ENCODE peak calls at places on chromosomes 13 and 19, in eight cellular contexts. F, R, T, C, O, Q, I and K are unnamed samples.

GRCh38 chr13:46756977-46757376 is 40.0 kb downstream of the ESD start:
- DNase-seq in T (no peak), C (no peak), F (no peak), I (no peak), O (no peak), R (no peak), Q (no peak), K (no peak)

GRCh38 chr19:20423381-20424207 is 142.0 kb downstream of the ZNF737 start:
- DNase-seq in F (peak; percentile 1), R (peak; percentile 54), I (peak; percentile 50), O (peak; percentile 37), Q (peak; percentile 81), C (peak; percentile 34), T (no peak), K (peak; percentile 2)

GRCh38 chr13:96020155-96020575 is 33.0 kb downstream of the UGGT2 start:
- DNase-seq in Q (no peak), I (peak; percentile 55), F (no peak), O (peak; percentile 18), R (no peak), C (no peak), T (no peak), K (no peak)

GRCh38 chr19:44912854-44913253 is 1.6 kb upstream of the APOC1 start:
- DNase-seq in T (no peak), O (no peak), C (no peak), I (no peak), R (no peak), F (no peak), Q (peak; percentile 76), K (no peak)

GRCh38 chr19:56983148-56983547 is 136.6 kb upstream of the USP29 start:
- DNase-seq in F (no peak), I (no peak), O (no peak), T (no peak), C (no peak), R (no peak), Q (no peak), K (no peak)

GRCh38 chr19:45640849-45641273 is 1.7 kb upstream of the EML2 start:
- DNase-seq in O (no peak), R (no peak), C (peak; percentile 59), Q (peak; percentile 53), I (no peak), F (peak; percentile 11), T (no peak), K (no peak)

GRCh38 chr13:35785563-35786327 is 309.3 kb upstream of the MAB21L1 start:
- DNase-seq in F (no peak), T (no peak), Q (no peak), O (no peak), I (no peak), C (no peak), R (no peak), K (no peak)

GRCh38 chr19:56351208-56351607 is 36.6 kb upstream of the ZSCAN5A start:
- DNase-seq in Q (no peak), R (no peak), T (no peak), C (no peak), F (no peak), I (no peak), O (no peak), K (no peak)

GRCh38 chr19:50252111-50252886 is 48.9 kb downstream of the MYH14 start:
- DNase-seq in C (no peak), I (no peak), F (peak; percentile 33), Q (no peak), T (no peak), O (peak; percentile 1), R (no peak), K (no peak)

GRCh38 chr19:13401388-13401787 is 104.9 kb downstream of the CACNA1A start:
- DNase-seq in O (no peak), I (peak; percentile 3), F (no peak), C (no peak), R (no peak), T (no peak), Q (no peak), K (no peak)

GRCh38 chr13:46104868-46105267 is at the start of gene CPB2:
- DNase-seq in R (no peak), O (no peak), T (no peak), C (no peak), Q (no peak), F (no peak), I (no peak), K (no peak)

GRCh38 chr13:94917814-94918213 is 205.5 kb upstream of the SOX21 start:
- DNase-seq in Q (no peak), O (no peak), R (no peak), I (peak; percentile 18), C (no peak), T (no peak), F (no peak), K (no peak)

GRCh38 chr13:29532136-29532535 is 63.4 kb downstream of the SLC7A1 start:
- DNase-seq in C (no peak), I (no peak), R (no peak), O (no peak), T (no peak), Q (no peak), F (no peak), K (no peak)

GRCh38 chr19:45879055-45879454 is 6.9 kb downstream of the IRF2BP1 start:
- DNase-seq in F (no peak), T (no peak), O (no peak), I (no peak), R (no peak), Q (no peak), C (no peak), K (no peak)

GRCh38 chr19:41882568-41883462 is at the start of gene ARHGEF1:
- DNase-seq in O (peak; percentile 43), R (peak; percentile 35), I (peak; percentile 67), F (peak; percentile 59), T (peak; percentile 43), Q (peak; percentile 83), C (no peak), K (peak; percentile 55)

GRCh38 chr19:1243768-1244692 is 2.5 kb downstream of the ATP5F1D start:
- DNase-seq in O (peak; percentile 64), C (peak; percentile 27), Q (peak; percentile 91), F (peak; percentile 85), R (peak; percentile 90), I (peak; percentile 90), T (peak; percentile 86), K (peak; percentile 58)

GRCh38 chr19:13195678-13196077 is 45.5 kb downstream of the IER2 start:
- DNase-seq in I (peak; percentile 72), C (no peak), Q (peak; percentile 57), R (no peak), T (peak; percentile 50), O (no peak), F (peak; percentile 59), K (no peak)

GRCh38 chr19:17648097-17648660 is 40.0 kb downstream of the UNC13A start:
- DNase-seq in I (no peak), R (no peak), C (no peak), T (no peak), F (no peak), Q (peak; percentile 30), O (no peak), K (no peak)

GRCh38 chr19:58332697-58333096 is 5.9 kb downstream of the ZSCAN22 start:
- DNase-seq in F (no peak), R (no peak), T (no peak), C (no peak), Q (no peak), I (no peak), O (no peak), K (no peak)

GRCh38 chr19:1847684-1848398 is 442 bp downstream of the REXO1 start:
- DNase-seq in O (no peak), F (no peak), Q (no peak), R (no peak), T (no peak), C (no peak), I (peak; percentile 71), K (no peak)

GRCh38 chr13:98174321-98174720 is 2.7 kb downstream of the RNF113B start:
- DNase-seq in Q (no peak), C (no peak), T (no peak), R (no peak), I (no peak), F (no peak), O (no peak), K (no peak)

GRCh38 chr13:77516342-77516789 is 19.1 kb upstream of the SCEL start:
- DNase-seq in R (no peak), I (no peak), O (no peak), Q (no peak), F (no peak), T (no peak), C (no peak), K (no peak)

GRCh38 chr19:42074513-42075363 is 1.2 kb upstream of the ZNF574 start:
- DNase-seq in O (no peak), F (no peak), C (no peak), R (peak; percentile 30), T (no peak), I (no peak), Q (no peak), K (no peak)

GRCh38 chr13:111903143-111903542 is 163.8 kb upstream of the SOX1 start:
- DNase-seq in O (no peak), T (no peak), C (no peak), I (no peak), F (no peak), Q (no peak), R (no peak), K (no peak)